ENCODE peak calls at places on chromosomes 11 and 22, in six cellular contexts. G is aorta; R is mammary epithelial cell; T is naive thymus-derived CD4-positive, alpha-beta T cell; D is CD8-positive, alpha-beta memory T cell; M is lower lobe of right lung. I is an unnamed sample.

GRCh38 chr11:94325681-94326080 is 21.3 kb downstream of the IZUMO1R start:
- DNase-seq in G (no peak), R (peak), T (peak), D (peak), M (no peak), I (no peak)

GRCh38 chr11:46277623-46278386 is at the start of gene CREB3L1:
- DNase-seq in G (peak), R (no peak), T (no peak), D (no peak), M (peak), I (peak)

GRCh38 chr11:103897156-103897555 is 139.3 kb upstream of the DDI1 start:
- DNase-seq in G (no peak), R (no peak), T (no peak), D (no peak), M (no peak), I (no peak)

GRCh38 chr11:88195908-88196307 is 20.7 kb upstream of the RAB38 start:
- DNase-seq in G (no peak), R (no peak), T (no peak), D (no peak), M (no peak), I (no peak)

GRCh38 chr22:38760477-38761201 is 4.8 kb upstream of the SUN2 start:
- DNase-seq in G (no peak), R (no peak), T (no peak), D (no peak), M (no peak), I (no peak)

GRCh38 chr11:33687733-33688479 is 12.7 kb downstream of the C11orf91 start:
- DNase-seq in G (no peak), R (peak), T (no peak), D (no peak), M (no peak), I (no peak)

GRCh38 chr11:64854534-64855502 is 10.4 kb upstream of the CDC42BPG start:
- DNase-seq in G (peak), R (peak), T (no peak), D (peak), M (peak), I (peak)

GRCh38 chr11:370087-370941 is 1.0 kb downstream of the B4GALNT4 start:
- DNase-seq in G (no peak), R (no peak), T (no peak), D (no peak), M (peak), I (no peak)

GRCh38 chr22:26835929-26836528 is 178.6 kb downstream of the MIAT start:
- DNase-seq in G (no peak), R (peak), T (peak), D (peak), M (no peak), I (peak)

GRCh38 chr11:73950869-73951710 is at the start of gene DNAJB13:
- DNase-seq in G (no peak), R (peak), T (no peak), D (no peak), M (peak), I (no peak)

GRCh38 chr11:113730887-113731726 is 25.0 kb upstream of the TMPRSS5 start:
- DNase-seq in G (no peak), R (peak), T (no peak), D (no peak), M (no peak), I (peak)

GRCh38 chr22:45831394-45831793 is 145.6 kb downstream of the WNT7B start:
- DNase-seq in G (no peak), R (no peak), T (no peak), D (no peak), M (no peak), I (no peak)

GRCh38 chr22:30336752-30337460 is 10.2 kb upstream of the TBC1D10A start:
- DNase-seq in G (no peak), R (no peak), T (no peak), D (no peak), M (no peak), I (no peak)

GRCh38 chr22:30338802-30339201 is 12.1 kb upstream of the TBC1D10A start:
- DNase-seq in G (no peak), R (no peak), T (no peak), D (no peak), M (no peak), I (no peak)

GRCh38 chr22:30337461-30337778 is 10.7 kb upstream of the TBC1D10A start:
- DNase-seq in G (no peak), R (no peak), T (no peak), D (no peak), M (no peak), I (no peak)

GRCh38 chr22:30344447-30345200 is 12.1 kb downstream of the SF3A1 start:
- DNase-seq in G (no peak), R (no peak), T (no peak), D (no peak), M (no peak), I (no peak)

GRCh38 chr22:30340911-30341685 is 14.4 kb upstream of the TBC1D10A start:
- DNase-seq in G (peak), R (no peak), T (no peak), D (no peak), M (no peak), I (peak)
- H3K4me3 ChIP-seq in G (no peak), R (no peak), T (no peak), D (no peak), M (no peak), I (no peak)

GRCh38 chr11:123250811-123251655 is 56.0 kb upstream of the CLMP start:
- DNase-seq in G (no peak), R (no peak), T (no peak), D (no peak), M (no peak), I (no peak)
- H3K27ac ChIP-seq in G (no peak), R (no peak), T (no peak), D (no peak), M (no peak), I (no peak)

GRCh38 chr11:75563978-75564552 is 2.0 kb downstream of the SERPINH1 start:
- DNase-seq in G (peak), R (peak), T (no peak), D (no peak), M (no peak), I (no peak)
- H3K4me3 ChIP-seq in G (peak), R (peak), T (no peak), D (no peak), M (peak), I (peak)

DNA sequence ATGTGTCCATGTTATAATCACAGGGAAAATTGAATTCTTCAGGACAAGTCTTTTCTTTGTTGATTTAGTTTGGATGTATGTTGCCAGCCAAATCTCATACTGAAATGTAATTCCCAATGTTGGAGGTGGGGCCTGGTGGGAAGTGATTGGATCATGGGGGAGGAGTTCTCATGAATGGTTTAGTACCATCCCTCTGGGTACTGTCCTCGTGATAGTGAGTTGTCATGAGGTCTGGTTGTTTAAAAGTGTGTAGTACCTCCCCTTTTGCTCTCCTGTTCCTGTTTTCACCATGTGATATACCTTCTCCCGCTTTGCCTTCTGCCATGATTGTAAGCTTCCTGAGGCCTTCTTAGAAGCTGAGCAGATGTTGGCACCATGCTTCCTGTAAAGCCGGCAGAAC is 100.3 kb downstream of the CCDC81 start:
- DNase-seq in G (no peak), R (no peak), T (no peak), D (no peak), M (no peak), I (no peak)
- H3K27ac ChIP-seq in G (no peak), R (no peak), T (no peak), D (no peak), M (no peak), I (no peak)

DNA sequence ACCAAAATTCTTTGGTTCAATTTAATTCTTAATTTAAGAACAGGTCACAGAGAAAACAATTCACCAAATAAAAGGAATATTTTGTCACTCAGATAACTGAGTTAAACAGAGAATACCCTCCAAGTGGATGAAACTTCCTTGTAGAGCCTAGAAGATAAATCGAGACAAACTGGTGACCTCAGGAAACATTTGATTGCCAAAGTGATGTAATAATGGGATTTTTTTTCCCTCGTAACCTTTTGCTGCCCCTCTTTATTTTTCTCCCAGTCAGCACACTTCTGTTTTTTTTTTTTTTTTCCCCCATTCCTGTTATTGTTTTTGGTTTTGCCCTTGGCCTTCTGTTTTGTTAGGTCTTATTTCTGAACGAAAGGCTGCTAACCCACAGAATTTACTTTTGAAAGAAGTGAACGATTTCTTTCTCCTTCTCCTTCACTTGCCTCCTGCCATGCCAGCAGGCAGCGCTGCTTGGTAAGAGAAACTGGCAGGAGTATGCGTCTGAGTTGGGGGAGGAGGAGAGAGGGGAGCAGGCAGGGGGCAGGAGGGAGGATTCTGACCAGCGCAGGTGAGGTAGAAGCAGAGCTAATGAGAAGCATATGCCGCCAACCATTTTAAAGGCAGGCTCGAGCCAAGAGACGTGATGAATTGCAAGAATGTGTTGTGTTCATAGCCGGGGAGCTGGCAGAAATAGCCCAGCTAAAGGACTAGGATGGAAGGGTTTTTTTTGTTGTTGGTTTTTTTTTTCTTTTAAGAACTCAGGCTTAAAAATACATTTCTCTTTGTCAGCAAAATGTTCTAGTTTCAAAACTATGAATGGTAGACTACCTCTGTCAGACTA is 121.9 kb upstream of the MTMR2 start:
- DNase-seq in G (peak), R (no peak), T (no peak), D (no peak), M (no peak), I (peak)
- H3K4me3 ChIP-seq in G (no peak), R (no peak), T (no peak), D (no peak), M (no peak), I (peak)

GRCh38 chr11:1772270-1773130 is 8.8 kb upstream of the CTSD start:
- DNase-seq in G (peak), R (peak), T (peak), D (peak), M (peak), I (peak)
- H3K27ac ChIP-seq in G (no peak), R (peak), T (no peak), D (no peak), M (peak), I (no peak)

GRCh38 chr11:132357811-132358572 is 987.6 kb downstream of the NTM start:
- DNase-seq in G (no peak), R (no peak), T (no peak), D (no peak), M (no peak), I (no peak)

GRCh38 chr11:132361011-132361550 is 990.7 kb downstream of the NTM start:
- DNase-seq in G (no peak), R (no peak), T (no peak), D (no peak), M (no peak), I (no peak)

GRCh38 chr11:132353255-132353654 is 982.8 kb downstream of the NTM start:
- DNase-seq in G (no peak), R (no peak), T (no peak), D (no peak), M (no peak), I (no peak)

DNA sequence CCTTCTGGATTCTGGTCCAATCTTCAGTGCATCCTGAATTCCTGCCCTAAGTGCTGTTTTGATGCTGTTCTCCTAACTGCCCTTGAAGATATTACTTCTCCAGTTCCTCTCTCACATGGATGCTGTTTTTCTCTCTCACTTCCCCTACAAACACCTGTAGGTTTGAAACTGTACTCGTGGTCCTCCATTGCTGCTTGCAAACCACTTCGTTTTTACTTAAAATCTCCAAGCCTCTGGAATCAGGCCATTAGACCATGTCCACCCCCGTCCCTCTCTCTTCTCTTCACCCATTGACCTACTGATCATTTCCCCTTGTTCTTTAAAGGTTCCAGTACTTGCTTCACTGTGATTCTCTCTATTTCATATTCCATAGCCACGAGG is 988.1 kb downstream of the NTM start:
- DNase-seq in G (no peak), R (no peak), T (no peak), D (no peak), M (no peak), I (no peak)
- H3K4me3 ChIP-seq in G (no peak), R (no peak), T (no peak), D (no peak), M (no peak), I (no peak)

GRCh38 chr22:40413873-40414272 is 43.5 kb downstream of the SGSM3 start:
- DNase-seq in G (no peak), R (no peak), T (no peak), D (no peak), M (peak), I (no peak)
- H3K27ac ChIP-seq in G (no peak), R (no peak), T (no peak), D (no peak), M (no peak), I (no peak)

I was measured in pancreas.